ENCODE peak calls at places on chromosomes 2 and 18, in four cellular contexts. J is IMR-90, F is H9, O is H1. D is an unnamed sample.

GRCh38 chr2:42618972-42619371 is 50.5 kb downstream of the MTA3 start:
- DNase-seq in J (peak), F (no peak), O (no peak), D (peak)

GRCh38 chr2:67423489-67423888 is 26.4 kb downstream of the ETAA1 start:
- DNase-seq in J (no peak), F (no peak), O (no peak), D (no peak)

GRCh38 chr2:196702641-196703040 is 63.1 kb downstream of the CCDC150 start:
- DNase-seq in F (no peak), J (no peak), O (no peak), D (no peak)

GRCh38 chr2:117537030-117537429 is 277.5 kb upstream of the DDX18 start:
- DNase-seq in F (peak), O (no peak), J (no peak), D (peak)

GRCh38 chr2:218828477-218828778 is 3.2 kb downstream of the PRKAG3 start:
- DNase-seq in O (no peak), J (no peak), F (no peak), D (no peak)

GRCh38 chr2:3046170-3046865 is 331.3 kb downstream of the EIPR1 start:
- DNase-seq in F (no peak), O (no peak), J (no peak), D (no peak)

GRCh38 chr2:36707050-36707449 is 10.5 kb downstream of the VIT start:
- DNase-seq in F (no peak), J (peak), O (no peak), D (no peak)

GRCh38 chr18:50011813-50012445 is 183.0 kb downstream of the MYO5B start:
- DNase-seq in O (no peak), J (peak), F (no peak), D (no peak)

GRCh38 chr2:176934869-176935415 is 277.7 kb upstream of the HNRNPA3 start:
- DNase-seq in O (no peak), F (no peak), J (no peak), D (peak)

GRCh38 chr2:235092854-235093253 is 141.0 kb downstream of the SH3BP4 start:
- DNase-seq in O (no peak), F (no peak), J (no peak), D (no peak)

GRCh38 chr2:235091421-235091820 is 139.6 kb downstream of the SH3BP4 start:
- DNase-seq in O (no peak), F (no peak), J (no peak), D (peak)

GRCh38 chr2:235092433-235092832 is 140.6 kb downstream of the SH3BP4 start:
- DNase-seq in J (no peak), O (no peak), F (no peak), D (no peak)

GRCh38 chr2:235094457-235094856 is 142.6 kb downstream of the SH3BP4 start:
- DNase-seq in O (no peak), F (no peak), J (no peak), D (no peak)

GRCh38 chr2:235091983-235092382 is 140.2 kb downstream of the SH3BP4 start:
- DNase-seq in O (no peak), J (no peak), F (no peak), D (no peak)
- H2AK5ac ChIP-seq in O (no peak), J (no peak), F (no peak), D (no peak)

DNA sequence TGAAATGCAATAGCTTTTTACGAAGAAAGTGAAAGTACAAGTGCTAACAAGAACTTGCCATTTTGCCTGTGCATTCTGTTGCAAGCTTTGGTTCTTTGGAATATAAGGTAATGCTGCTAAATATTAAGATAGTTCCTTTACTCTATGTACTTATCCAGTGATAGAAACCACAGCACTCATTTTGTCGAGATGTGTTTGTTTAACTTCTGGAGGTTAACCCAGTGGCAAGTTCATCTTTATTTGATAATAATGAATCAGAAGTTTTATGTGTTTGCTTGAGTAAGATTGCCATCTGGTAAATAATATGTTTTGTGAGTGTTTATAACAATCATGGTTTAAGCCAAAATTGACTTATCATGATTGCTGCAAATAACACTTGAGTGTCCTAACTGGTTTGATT is 373.1 kb upstream of the FANCL start:
- DNase-seq in J (no peak), O (no peak), F (no peak), D (no peak)
- H3K56ac ChIP-seq in J (no peak), O (no peak), F (no peak), D (no peak)

DNA sequence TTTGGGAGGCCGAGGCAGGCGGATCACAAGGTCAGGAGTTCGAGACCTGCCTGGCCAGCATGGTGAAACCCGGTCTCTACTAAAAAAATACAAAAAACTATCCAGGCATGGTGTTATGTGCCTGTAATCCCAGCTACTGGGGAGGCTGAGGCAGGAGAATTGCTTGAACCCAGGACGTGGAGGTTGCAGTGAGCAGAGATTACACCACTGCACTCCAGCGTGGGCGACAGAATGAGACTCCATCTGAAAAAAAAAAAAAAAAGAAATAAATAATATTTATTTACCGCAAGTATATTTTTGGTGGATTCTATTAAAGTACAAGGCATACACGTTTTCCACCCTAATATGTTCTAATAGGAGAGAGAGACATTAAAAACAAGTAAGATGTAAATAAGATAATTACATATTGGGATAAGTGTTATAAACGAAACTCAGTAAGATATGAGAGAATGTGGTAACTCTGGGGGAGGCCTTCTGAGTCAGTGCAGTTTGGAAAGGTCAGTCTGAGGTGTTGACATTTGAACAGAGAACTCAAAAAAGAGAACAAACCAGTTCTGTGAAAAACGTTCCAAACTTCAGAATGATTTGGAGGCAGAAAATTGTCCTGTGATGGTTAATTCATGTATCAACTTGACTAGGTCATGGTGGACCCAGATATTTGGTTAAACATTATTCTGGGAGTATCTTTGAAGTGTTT is 8.8 kb upstream of the POLI start:
- DNase-seq in J (no peak), O (no peak), F (no peak), D (no peak)
- H2BK5ac ChIP-seq in J (no peak), O (no peak), F (no peak), D (no peak)

GRCh38 chr2:147686365-147686764 is 158.5 kb upstream of the ACVR2A start:
- DNase-seq in O (no peak), F (no peak), J (no peak), D (no peak)
- H2AK5ac ChIP-seq in O (no peak), F (no peak), J (no peak), D (no peak)

DNA sequence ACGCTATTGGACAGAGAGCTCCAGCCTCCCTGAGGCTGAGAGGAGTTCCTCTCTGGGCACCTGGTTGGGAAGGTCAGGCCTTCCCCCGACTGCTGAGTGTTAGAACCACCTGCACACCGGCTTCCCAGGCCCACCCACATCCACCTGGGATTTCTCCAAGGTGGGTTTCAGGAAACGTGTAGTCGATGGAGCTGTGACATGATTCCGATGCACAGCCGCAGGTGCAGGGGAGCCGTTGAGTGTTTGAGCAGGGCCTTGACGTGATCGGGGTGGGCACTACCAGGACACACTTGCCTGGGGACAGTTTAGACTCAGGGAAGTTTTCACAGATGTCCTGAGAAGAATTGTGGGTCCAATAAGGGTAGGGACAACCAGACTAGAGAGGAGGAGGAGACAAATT is 21.8 kb upstream of the GIGYF2 start:
- DNase-seq in F (no peak), O (no peak), J (no peak), D (no peak)
- H3K56ac ChIP-seq in F (no peak), O (no peak), J (no peak), D (no peak)

GRCh38 chr2:63369146-63369545 is 219.1 kb downstream of the WDPCP start:
- DNase-seq in O (no peak), F (no peak), J (no peak), D (no peak)
- H2BK5ac ChIP-seq in O (no peak), F (no peak), J (no peak), D (no peak)

DNA sequence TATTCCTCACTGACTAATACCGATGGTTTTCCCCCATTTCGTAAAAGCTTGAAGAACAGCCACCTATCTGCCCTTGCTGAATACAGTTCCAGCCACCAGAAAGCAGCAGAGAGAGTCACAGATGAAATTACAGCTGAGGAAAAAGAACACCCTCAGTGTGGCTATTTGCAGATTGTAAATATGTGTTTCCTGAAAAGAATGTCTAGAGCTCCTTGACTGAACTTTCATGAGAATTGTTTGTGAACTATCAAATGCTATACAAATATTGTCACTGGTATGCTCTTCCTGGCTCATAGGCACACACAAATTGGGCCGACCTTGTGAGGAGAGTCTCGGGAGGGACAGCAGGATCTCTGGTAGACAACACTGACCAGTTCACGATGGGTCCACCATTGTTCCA is 58.1 kb upstream of the TTC39C start:
- DNase-seq in O (no peak), F (no peak), J (no peak), D (no peak)
- H2AK5ac ChIP-seq in O (peak), F (no peak), J (no peak), D (no peak)